ENCODE peak calls at places on chromosomes 2 and 18, in nine cellular contexts. One of them, this sample, is unnamed.

GRCh38 chr18:3008546-3008945 is 4.4 kb downstream of the LPIN2 start:
- DNase-seq in astrocyte: peak; percentile 83
- DNase-seq in testis: no peak
- DNase-seq in tibial artery: no peak
- DNase-seq in body of pancreas: no peak
- DNase-seq in IMR-90: peak; percentile 95
- DNase-seq in SJSA1: peak; percentile 59
- DNase-seq in stomach: no peak
- DNase-seq in transverse colon: no peak
- DNase-seq in this sample: peak; percentile 66

GRCh38 chr2:15313657-15314056 is 247.5 kb downstream of the NBAS start:
- DNase-seq in IMR-90: peak; percentile 71
- DNase-seq in transverse colon: no peak
- DNase-seq in stomach: no peak
- DNase-seq in astrocyte: peak; percentile 77
- DNase-seq in tibial artery: no peak
- DNase-seq in SJSA1: no peak
- DNase-seq in body of pancreas: no peak
- DNase-seq in testis: no peak
- DNase-seq in this sample: no peak

GRCh38 chr2:159936471-159936870 is 125.9 kb downstream of the PLA2R1 start:
- DNase-seq in transverse colon: no peak
- DNase-seq in stomach: no peak
- DNase-seq in SJSA1: no peak
- DNase-seq in astrocyte: no peak
- DNase-seq in IMR-90: no peak
- DNase-seq in testis: peak; percentile 74
- DNase-seq in tibial artery: no peak
- DNase-seq in body of pancreas: peak; percentile 8
- DNase-seq in this sample: no peak

GRCh38 chr18:76359909-76360308 is 135.1 kb downstream of the ZNF516 start:
- DNase-seq in IMR-90: no peak
- DNase-seq in stomach: no peak
- DNase-seq in body of pancreas: no peak
- DNase-seq in SJSA1: no peak
- DNase-seq in transverse colon: no peak
- DNase-seq in astrocyte: no peak
- DNase-seq in testis: peak; percentile 2
- DNase-seq in tibial artery: no peak
- DNase-seq in this sample: no peak

GRCh38 chr2:169716229-169716886 is 17.3 kb upstream of the KLHL23 start:
- DNase-seq in transverse colon: peak; percentile 52
- DNase-seq in stomach: peak; percentile 30
- DNase-seq in testis: no peak
- DNase-seq in IMR-90: peak; percentile 83
- DNase-seq in SJSA1: no peak
- DNase-seq in tibial artery: no peak
- DNase-seq in body of pancreas: peak; percentile 60
- DNase-seq in astrocyte: peak; percentile 36
- DNase-seq in this sample: no peak

GRCh38 chr18:79583426-79583825 is 96.2 kb upstream of the CTDP1 start:
- DNase-seq in SJSA1: peak; percentile 27
- DNase-seq in testis: no peak
- DNase-seq in astrocyte: no peak
- DNase-seq in tibial artery: no peak
- DNase-seq in stomach: no peak
- DNase-seq in transverse colon: peak; percentile 4
- DNase-seq in body of pancreas: no peak
- DNase-seq in IMR-90: no peak
- DNase-seq in this sample: no peak

GRCh38 chr18:44602845-44603244 is 77.8 kb upstream of the SETBP1 start:
- DNase-seq in stomach: no peak
- DNase-seq in testis: no peak
- DNase-seq in transverse colon: no peak
- DNase-seq in IMR-90: no peak
- DNase-seq in tibial artery: no peak
- DNase-seq in astrocyte: no peak
- DNase-seq in SJSA1: no peak
- DNase-seq in body of pancreas: no peak
- DNase-seq in this sample: peak; percentile 22

GRCh38 chr2:96842600-96842999 is 1.2 kb downstream of the ANKRD23 start:
- DNase-seq in SJSA1: no peak
- DNase-seq in testis: no peak
- DNase-seq in stomach: no peak
- DNase-seq in IMR-90: no peak
- DNase-seq in tibial artery: no peak
- DNase-seq in transverse colon: no peak
- DNase-seq in astrocyte: no peak
- DNase-seq in body of pancreas: peak; percentile 49
- DNase-seq in this sample: no peak

GRCh38 chr2:241760301-241760771 is 16.3 kb upstream of the GAL3ST2 start:
- DNase-seq in astrocyte: no peak
- DNase-seq in IMR-90: no peak
- DNase-seq in SJSA1: no peak
- DNase-seq in testis: no peak
- DNase-seq in transverse colon: no peak
- DNase-seq in stomach: no peak
- DNase-seq in body of pancreas: no peak
- DNase-seq in tibial artery: no peak
- DNase-seq in this sample: no peak

GRCh38 chr2:99836670-99837069 is 305.7 kb downstream of the AFF3 start:
- DNase-seq in transverse colon: no peak
- DNase-seq in astrocyte: peak; percentile 43
- DNase-seq in body of pancreas: no peak
- DNase-seq in testis: no peak
- DNase-seq in stomach: no peak
- DNase-seq in SJSA1: no peak
- DNase-seq in IMR-90: no peak
- DNase-seq in tibial artery: no peak
- DNase-seq in this sample: no peak

GRCh38 chr2:45315881-45316280 is 295.2 kb downstream of the SRBD1 start:
- DNase-seq in SJSA1: no peak
- DNase-seq in stomach: no peak
- DNase-seq in transverse colon: no peak
- DNase-seq in IMR-90: peak; percentile 92
- DNase-seq in tibial artery: no peak
- DNase-seq in astrocyte: peak; percentile 83
- DNase-seq in testis: peak; percentile 76
- DNase-seq in body of pancreas: no peak
- DNase-seq in this sample: peak; percentile 74

GRCh38 chr2:2484301-2484700 is 153.2 kb upstream of the MYT1L start:
- DNase-seq in IMR-90: no peak
- DNase-seq in astrocyte: no peak
- DNase-seq in stomach: no peak
- DNase-seq in tibial artery: no peak
- DNase-seq in testis: no peak
- DNase-seq in transverse colon: no peak
- DNase-seq in SJSA1: no peak
- DNase-seq in body of pancreas: no peak
- DNase-seq in this sample: no peak

GRCh38 chr18:56240405-56240804 is 398.0 kb downstream of the TXNL1 start:
- DNase-seq in body of pancreas: no peak
- DNase-seq in SJSA1: no peak
- DNase-seq in transverse colon: no peak
- DNase-seq in IMR-90: peak; percentile 97
- DNase-seq in astrocyte: peak; percentile 68
- DNase-seq in stomach: no peak
- DNase-seq in tibial artery: no peak
- DNase-seq in testis: no peak
- DNase-seq in this sample: no peak

GRCh38 chr18:56246912-56247311 is 391.5 kb downstream of the TXNL1 start:
- DNase-seq in stomach: no peak
- DNase-seq in SJSA1: no peak
- DNase-seq in tibial artery: no peak
- DNase-seq in IMR-90: no peak
- DNase-seq in body of pancreas: no peak
- DNase-seq in astrocyte: no peak
- DNase-seq in testis: no peak
- DNase-seq in transverse colon: no peak
- DNase-seq in this sample: no peak

GRCh38 chr18:56248613-56249235 is 389.7 kb downstream of the TXNL1 start:
- DNase-seq in tibial artery: no peak
- DNase-seq in SJSA1: no peak
- DNase-seq in IMR-90: no peak
- DNase-seq in astrocyte: no peak
- DNase-seq in transverse colon: no peak
- DNase-seq in stomach: no peak
- DNase-seq in testis: no peak
- DNase-seq in body of pancreas: no peak
- DNase-seq in this sample: no peak

DNA sequence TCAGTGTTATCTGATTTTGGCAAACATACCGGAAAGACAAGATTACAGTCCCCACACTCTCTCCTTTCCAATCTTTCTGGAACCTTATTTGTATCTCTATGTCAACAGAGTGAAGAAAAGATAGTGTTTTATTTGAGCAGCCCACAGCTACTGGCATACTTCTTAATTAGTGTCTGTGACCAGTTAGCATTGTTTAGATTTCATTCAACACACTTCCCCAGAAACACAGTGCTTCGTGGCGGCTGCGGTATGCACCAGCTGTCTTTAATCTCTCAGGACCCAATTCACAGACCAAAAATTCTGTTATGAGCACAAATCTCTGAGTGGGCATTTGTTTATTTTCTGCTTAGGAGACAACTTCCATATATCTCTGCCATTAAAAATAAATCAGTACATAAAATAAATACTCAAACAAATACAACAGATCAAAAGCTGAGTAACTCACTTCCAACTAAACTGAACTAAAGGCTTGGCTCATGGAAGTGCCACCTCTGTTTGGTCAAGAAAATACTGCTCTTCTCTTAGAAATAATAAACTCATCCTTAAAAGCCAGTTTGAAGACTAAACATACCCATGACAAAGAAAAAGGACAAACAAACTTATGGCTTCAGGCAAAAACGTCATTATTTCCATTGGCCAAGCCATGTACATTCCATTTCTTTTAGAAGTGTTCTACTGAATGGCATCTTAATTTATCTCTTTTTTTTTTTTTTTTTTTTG is 392.4 kb downstream of the TXNL1 start:
- DNase-seq in SJSA1: peak; percentile 74
- DNase-seq in astrocyte: peak; percentile 77
- DNase-seq in body of pancreas: no peak
- DNase-seq in tibial artery: no peak
- DNase-seq in stomach: no peak
- DNase-seq in testis: no peak
- DNase-seq in IMR-90: peak; percentile 80
- DNase-seq in transverse colon: no peak
- DNase-seq in this sample: peak; percentile 67
- H3K4me3 ChIP-seq in SJSA1: no peak overlapping the region
- H3K4me3 ChIP-seq in astrocyte: no peak overlapping the region
- H3K4me3 ChIP-seq in body of pancreas: no peak overlapping the region
- H3K4me3 ChIP-seq in tibial artery: no peak overlapping the region
- H3K4me3 ChIP-seq in stomach: no peak overlapping the region
- H3K4me3 ChIP-seq in testis: no peak overlapping the region
- H3K4me3 ChIP-seq in IMR-90: no peak overlapping the region
- H3K4me3 ChIP-seq in transverse colon: no peak overlapping the region
- H3K4me3 ChIP-seq in this sample: no peak overlapping the region

DNA sequence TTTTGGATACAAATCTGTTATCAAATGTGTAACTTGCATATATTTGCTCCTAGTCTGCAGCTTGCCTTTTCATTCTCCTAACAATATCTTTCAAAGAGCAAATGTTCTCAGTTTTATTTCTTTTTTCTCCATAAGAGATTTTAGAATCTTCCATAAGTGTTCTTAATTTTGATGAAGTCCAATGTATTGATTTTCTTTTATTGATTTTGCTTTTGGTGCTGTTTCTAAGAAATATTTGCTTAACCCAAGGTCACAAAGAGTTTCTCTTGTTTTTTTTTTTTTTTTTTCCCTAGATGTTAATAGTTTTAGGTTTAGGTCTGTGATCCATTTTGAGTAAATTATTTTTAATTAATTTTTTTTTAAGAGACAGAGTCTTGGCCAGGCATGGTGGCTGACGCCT is 75.8 kb upstream of the SPRED2 start:
- DNase-seq in SJSA1: no peak
- DNase-seq in testis: no peak
- DNase-seq in astrocyte: no peak
- DNase-seq in IMR-90: no peak
- DNase-seq in stomach: no peak
- DNase-seq in tibial artery: no peak
- DNase-seq in transverse colon: no peak
- DNase-seq in body of pancreas: no peak
- DNase-seq in this sample: no peak
- H3K9me3 ChIP-seq in SJSA1: no peaks in the 10 kb centered on the region
- H3K9me3 ChIP-seq in testis: no peaks in the 10 kb centered on the region
- H3K9me3 ChIP-seq in astrocyte: no peaks in the 10 kb centered on the region
- H3K9me3 ChIP-seq in IMR-90: no peaks in the 10 kb centered on the region
- H3K9me3 ChIP-seq in stomach: no peaks in the 10 kb centered on the region
- H3K9me3 ChIP-seq in tibial artery: no peaks in the 10 kb centered on the region
- H3K9me3 ChIP-seq in transverse colon: no peaks in the 10 kb centered on the region
- H3K9me3 ChIP-seq in body of pancreas: no peaks in the 10 kb centered on the region
- H3K9me3 ChIP-seq in this sample: no peaks in the 10 kb centered on the region

GRCh38 chr2:231068525-231069222 is 12.0 kb downstream of the PSMD1 start:
- DNase-seq in stomach: no peak
- DNase-seq in body of pancreas: no peak
- DNase-seq in testis: no peak
- DNase-seq in transverse colon: no peak
- DNase-seq in SJSA1: no peak
- DNase-seq in IMR-90: peak; percentile 78
- DNase-seq in tibial artery: no peak
- DNase-seq in astrocyte: peak; percentile 55
- DNase-seq in this sample: no peak

GRCh38 chr2:231065966-231066365 is 9.3 kb downstream of the PSMD1 start:
- DNase-seq in SJSA1: no peak
- DNase-seq in tibial artery: no peak
- DNase-seq in stomach: no peak
- DNase-seq in body of pancreas: no peak
- DNase-seq in transverse colon: no peak
- DNase-seq in astrocyte: no peak
- DNase-seq in testis: no peak
- DNase-seq in IMR-90: no peak
- DNase-seq in this sample: no peak

GRCh38 chr2:231069379-231070054 is 12.8 kb downstream of the PSMD1 start:
- DNase-seq in tibial artery: no peak
- DNase-seq in IMR-90: peak; percentile 81
- DNase-seq in stomach: no peak
- DNase-seq in testis: no peak
- DNase-seq in astrocyte: peak; percentile 73
- DNase-seq in SJSA1: no peak
- DNase-seq in body of pancreas: no peak
- DNase-seq in transverse colon: no peak
- DNase-seq in this sample: no peak
- H3K36me3 ChIP-seq in tibial artery: peaks cover 62% of the 10 kb centered on the region
- H3K36me3 ChIP-seq in IMR-90: peaks cover 18% of the 10 kb centered on the region
- H3K36me3 ChIP-seq in stomach: peaks cover 97% of the 10 kb centered on the region
- H3K36me3 ChIP-seq in testis: no peaks in the 10 kb centered on the region
- H3K36me3 ChIP-seq in astrocyte: peaks cover 56% of the 10 kb centered on the region
- H3K36me3 ChIP-seq in SJSA1: peaks cover 90% of the 10 kb centered on the region
- H3K36me3 ChIP-seq in body of pancreas: peaks cover 3% of the 10 kb centered on the region
- H3K36me3 ChIP-seq in transverse colon: peaks cover 46% of the 10 kb centered on the region
- H3K36me3 ChIP-seq in this sample: peaks cover 68% of the 10 kb centered on the region

DNA sequence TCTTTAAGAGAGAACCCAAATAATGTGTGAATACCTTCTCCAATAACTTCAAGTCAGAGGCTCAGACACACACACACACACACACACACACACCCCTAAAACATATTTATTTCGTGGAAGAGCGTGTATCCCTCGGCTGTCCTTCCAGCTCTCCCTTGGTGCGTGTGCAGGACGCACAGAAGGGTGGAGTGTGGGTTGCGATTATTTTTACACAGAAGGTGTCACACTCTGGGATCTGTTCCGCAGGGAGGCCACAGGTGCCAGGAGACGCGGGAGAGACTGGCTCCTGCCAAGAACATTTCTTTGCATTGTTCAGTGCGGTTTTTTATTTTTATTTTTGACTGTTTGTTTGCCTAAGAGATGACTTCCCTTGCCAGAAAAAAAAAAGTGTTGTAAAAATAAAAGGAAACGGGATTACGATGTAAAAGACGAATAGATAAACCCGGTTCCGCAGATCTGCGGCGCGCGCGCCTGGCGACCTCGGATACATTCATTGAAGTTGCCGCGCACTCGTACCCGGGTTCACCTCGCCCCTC is 47.2 kb upstream of the ATP6V1B1 start:
- DNase-seq in SJSA1: no peak
- DNase-seq in IMR-90: no peak
- DNase-seq in transverse colon: no peak
- DNase-seq in body of pancreas: no peak
- DNase-seq in astrocyte: no peak
- DNase-seq in testis: no peak
- DNase-seq in tibial artery: no peak
- DNase-seq in stomach: no peak
- DNase-seq in this sample: no peak
- H3K4me3 ChIP-seq in SJSA1: no peak overlapping the region
- H3K4me3 ChIP-seq in IMR-90: no peak overlapping the region
- H3K4me3 ChIP-seq in transverse colon: no peak overlapping the region
- H3K4me3 ChIP-seq in body of pancreas: no peak overlapping the region
- H3K4me3 ChIP-seq in astrocyte: no peak overlapping the region
- H3K4me3 ChIP-seq in testis: peak overlapping the region; percentile 27
- H3K4me3 ChIP-seq in tibial artery: no peak overlapping the region
- H3K4me3 ChIP-seq in stomach: peak overlapping the region; percentile 48
- H3K4me3 ChIP-seq in this sample: no peak overlapping the region

This sample was measured in MG63.